ENCODE peak calls at places on chromosome 6, in nine cellular contexts. L, F, T, J, Z, D, M, V and Y are unnamed samples.

GRCh38 chr6:111301914-111302313 is 181.1 kb downstream of the REV3L start:
- DNase-seq in L (no peak), F (peak), T (no peak), J (no peak), Z (no peak), D (no peak), M (no peak), V (no peak), Y (no peak)

GRCh38 chr6:111871725-111872520 is 1.3 kb downstream of the FYN start:
- DNase-seq in L (peak), F (peak), T (peak), J (peak), Z (peak), D (no peak), M (peak), V (no peak), Y (peak)

GRCh38 chr6:146595981-146596731 is 2.6 kb upstream of the ADGB start:
- DNase-seq in L (no peak), F (no peak), T (no peak), J (no peak), Z (no peak), D (no peak), M (peak), V (no peak), Y (no peak)

GRCh38 chr6:137896647-137897046 is 29.6 kb downstream of the TNFAIP3 start:
- DNase-seq in L (no peak), F (no peak), T (no peak), J (no peak), Z (no peak), D (no peak), M (no peak), V (no peak), Y (no peak)

GRCh38 chr6:133169901-133170300 is 71.3 kb upstream of the EYA4 start:
- DNase-seq in L (no peak), F (no peak), T (no peak), J (no peak), Z (no peak), D (no peak), M (no peak), V (no peak), Y (no peak)

GRCh38 chr6:139932671-139933070 is 558.2 kb upstream of the CITED2 start:
- DNase-seq in L (no peak), F (no peak), T (no peak), J (no peak), Z (no peak), D (no peak), M (no peak), V (no peak), Y (no peak)

GRCh38 chr6:85360794-85361642 is 88.9 kb upstream of the NT5E start:
- DNase-seq in L (no peak), F (peak), T (no peak), J (no peak), Z (peak), D (no peak), M (no peak), V (no peak), Y (no peak)

GRCh38 chr6:33995046-33995872 is 150.6 kb downstream of the GRM4 start:
- DNase-seq in L (no peak), F (no peak), T (no peak), J (no peak), Z (no peak), D (no peak), M (peak), V (peak), Y (peak)

GRCh38 chr6:16129623-16130243 is 847 bp downstream of the MYLIP start:
- DNase-seq in L (peak), F (peak), T (peak), J (peak), Z (no peak), D (no peak), M (peak), V (no peak), Y (peak)

GRCh38 chr6:148186916-148187315 is 155.7 kb upstream of the SASH1 start:
- DNase-seq in L (no peak), F (no peak), T (no peak), J (no peak), Z (no peak), D (no peak), M (no peak), V (no peak), Y (no peak)

GRCh38 chr6:44008821-44009370 is 118.4 kb downstream of the MRPL14 start:
- DNase-seq in L (no peak), F (no peak), T (no peak), J (no peak), Z (no peak), D (no peak), M (no peak), V (no peak), Y (no peak)

GRCh38 chr6:23179994-23180393 is 610.6 kb downstream of the HDGFL1 start:
- DNase-seq in L (no peak), F (no peak), T (no peak), J (no peak), Z (no peak), D (no peak), M (no peak), V (no peak), Y (peak)

GRCh38 chr6:3966426-3966825 is 112.5 kb downstream of the FAM217A start:
- DNase-seq in L (no peak), F (no peak), T (no peak), J (no peak), Z (no peak), D (no peak), M (no peak), V (no peak), Y (no peak)

GRCh38 chr6:8556370-8557018 is 121.1 kb upstream of the SLC35B3 start:
- DNase-seq in L (no peak), F (no peak), T (no peak), J (no peak), Z (peak), D (no peak), M (no peak), V (no peak), Y (no peak)

GRCh38 chr6:124433369-124434064 is 528.7 kb upstream of the RNF217 start:
- DNase-seq in L (no peak), F (no peak), T (no peak), J (no peak), Z (no peak), D (no peak), M (no peak), V (no peak), Y (peak)

GRCh38 chr6:152195896-152196295 is 388.4 kb downstream of the ESR1 start:
- DNase-seq in L (no peak), F (no peak), T (no peak), J (no peak), Z (no peak), D (no peak), M (no peak), V (no peak), Y (no peak)

GRCh38 chr6:15516923-15517560 is 145.8 kb downstream of the DTNBP1 start:
- DNase-seq in L (no peak), F (no peak), T (no peak), J (no peak), Z (no peak), D (no peak), M (no peak), V (no peak), Y (no peak)

GRCh38 chr6:137415127-137415833 is 78.9 kb downstream of the OLIG3 start:
- DNase-seq in L (peak), F (peak), T (peak), J (peak), Z (peak), D (peak), M (peak), V (no peak), Y (no peak)

GRCh38 chr6:10801224-10801848 is 37.0 kb downstream of the MAK start:
- DNase-seq in L (peak), F (peak), T (peak), J (peak), Z (peak), D (peak), M (peak), V (peak), Y (peak)

GRCh38 chr6:24743265-24743943 is 24.4 kb upstream of the C6orf62 start:
- DNase-seq in L (no peak), F (peak), T (peak), J (no peak), Z (peak), D (no peak), M (no peak), V (no peak), Y (no peak)

GRCh38 chr6:165676435-165677068 is 13.5 kb upstream of the PDE10A start:
- DNase-seq in L (no peak), F (no peak), T (no peak), J (peak), Z (no peak), D (no peak), M (no peak), V (no peak), Y (no peak)

GRCh38 chr6:131966443-131966842 is 15.3 kb upstream of the CCN2 start:
- DNase-seq in L (no peak), F (no peak), T (no peak), J (no peak), Z (no peak), D (no peak), M (no peak), V (no peak), Y (no peak)

GRCh38 chr6:1328129-1328528 is 16.2 kb downstream of the FOXQ1 start:
- DNase-seq in L (no peak), F (no peak), T (no peak), J (no peak), Z (no peak), D (no peak), M (no peak), V (no peak), Y (no peak)

GRCh38 chr6:16759181-16759645 is 2.0 kb downstream of the ATXN1 start:
- DNase-seq in L (no peak), F (no peak), T (no peak), J (no peak), Z (no peak), D (no peak), M (peak), V (no peak), Y (no peak)

GRCh38 chr6:46963626-46964025 is 41.9 kb upstream of the ADGRF5 start:
- DNase-seq in L (no peak), F (no peak), T (no peak), J (no peak), Z (peak), D (no peak), M (no peak), V (no peak), Y (no peak)

GRCh38 chr6:99471638-99472037 is 43.6 kb downstream of the USP45 start:
- DNase-seq in L (no peak), F (no peak), T (no peak), J (no peak), Z (no peak), D (no peak), M (no peak), V (no peak), Y (no peak)

GRCh38 chr6:3135668-3136297 is 17.3 kb downstream of the BPHL start:
- DNase-seq in L (no peak), F (no peak), T (no peak), J (no peak), Z (no peak), D (no peak), M (no peak), V (no peak), Y (no peak)

GRCh38 chr6:143759666-143760065 is 81.9 kb downstream of the PHACTR2 start:
- DNase-seq in L (no peak), F (no peak), T (no peak), J (no peak), Z (no peak), D (no peak), M (no peak), V (no peak), Y (no peak)

GRCh38 chr6:89081129-89081422 is 525 bp downstream of the PNRC1 start:
- DNase-seq in L (no peak), F (no peak), T (no peak), J (no peak), Z (no peak), D (no peak), M (no peak), V (no peak), Y (no peak)

GRCh38 chr6:149965191-149966020 is 1.7 kb downstream of the ULBP1 start:
- DNase-seq in L (peak), F (no peak), T (peak), J (no peak), Z (no peak), D (no peak), M (no peak), V (no peak), Y (no peak)

GRCh38 chr6:137033828-137034227 is 10.9 kb downstream of the IL20RA start:
- DNase-seq in L (peak), F (peak), T (peak), J (no peak), Z (no peak), D (no peak), M (no peak), V (no peak), Y (no peak)

GRCh38 chr6:34476941-34477340 is 11.1 kb downstream of the PACSIN1 start:
- DNase-seq in L (no peak), F (no peak), T (no peak), J (no peak), Z (no peak), D (no peak), M (no peak), V (no peak), Y (no peak)

GRCh38 chr6:118665011-118665410 is 13.6 kb upstream of the CEP85L start:
- DNase-seq in L (peak), F (no peak), T (no peak), J (no peak), Z (no peak), D (no peak), M (no peak), V (no peak), Y (no peak)

GRCh38 chr6:26149240-26149639 is 62.0 kb downstream of the HFE start:
- DNase-seq in L (no peak), F (no peak), T (no peak), J (no peak), Z (no peak), D (no peak), M (no peak), V (no peak), Y (no peak)

GRCh38 chr6:11172501-11173337 is 59.7 kb downstream of the NEDD9 start:
- DNase-seq in L (peak), F (peak), T (peak), J (peak), Z (peak), D (peak), M (peak), V (peak), Y (no peak)

GRCh38 chr6:129638055-129639019 is 71.6 kb downstream of the ARHGAP18 start:
- DNase-seq in L (no peak), F (no peak), T (no peak), J (no peak), Z (no peak), D (no peak), M (no peak), V (no peak), Y (no peak)

GRCh38 chr6:149223934-149224333 is 93.6 kb upstream of the TAB2 start:
- DNase-seq in L (no peak), F (no peak), T (no peak), J (no peak), Z (no peak), D (no peak), M (no peak), V (no peak), Y (no peak)

GRCh38 chr6:42095776-42096541 is 45.6 kb downstream of the TAF8 start:
- DNase-seq in L (no peak), F (no peak), T (no peak), J (no peak), Z (no peak), D (no peak), M (no peak), V (no peak), Y (no peak)

GRCh38 chr6:96235927-96236326 is 220.2 kb downstream of the FUT9 start:
- DNase-seq in L (no peak), F (no peak), T (no peak), J (no peak), Z (no peak), D (no peak), M (no peak), V (no peak), Y (no peak)

GRCh38 chr6:12356431-12356830 is 66.3 kb downstream of the EDN1 start:
- DNase-seq in L (no peak), F (no peak), T (no peak), J (no peak), Z (no peak), D (no peak), M (no peak), V (no peak), Y (no peak)